ENCODE peak calls at places on chromosomes 2 and 18, in seven cellular contexts. U is M059J; J is stimulated activated CD4-positive, alpha-beta T cell treated with anti-CD3 and anti-CD28 coated beads, Interleukin-2, amount 100 ng/mL, for 24 hours; O is anterior cingulate cortex; P is dermis microvascular lymphatic vessel endothelial cell; T is cardiac fibroblast; E is nephron progenitor cell. Y is an unnamed sample.

GRCh38 chr2:237427807-237428506 is 14.0 kb upstream of the COL6A3 start:
- DNase-seq in U (no peak), J (peak), O (no peak), P (no peak), T (no peak), E (no peak), Y (no peak)

GRCh38 chr2:181374741-181375675 is 82.2 kb upstream of the ITGA4 start:
- DNase-seq in U (peak), J (no peak), O (no peak), P (no peak), T (no peak), E (no peak), Y (no peak)

GRCh38 chr18:76145968-76146367 is 349.1 kb downstream of the ZNF516 start:
- DNase-seq in U (no peak), J (no peak), O (no peak), P (no peak), T (no peak), E (no peak), Y (no peak)

GRCh38 chr2:70514612-70515055 is 39.0 kb downstream of the TGFA start:
- DNase-seq in U (no peak), J (no peak), O (no peak), P (no peak), T (no peak), E (no peak), Y (no peak)

GRCh38 chr2:224410946-224411561 is 9.1 kb upstream of the FAM124B start:
- DNase-seq in U (peak), J (no peak), O (no peak), P (no peak), T (peak), E (no peak), Y (no peak)

GRCh38 chr18:21315741-21316187 is 73.7 kb downstream of the GREB1L start:
- DNase-seq in U (peak), J (no peak), O (no peak), P (no peak), T (no peak), E (peak), Y (no peak)

GRCh38 chr2:16005389-16005788 is 65.0 kb downstream of the MYCN start:
- DNase-seq in U (no peak), J (no peak), O (no peak), P (no peak), T (no peak), E (no peak), Y (no peak)

GRCh38 chr18:12430137-12430990 is 22.6 kb downstream of the PRELID3A start:
- DNase-seq in U (no peak), J (no peak), O (no peak), P (no peak), T (no peak), E (no peak), Y (no peak)

GRCh38 chr2:59342166-59342565 is 1101.0 kb upstream of the FANCL start:
- DNase-seq in U (no peak), J (no peak), O (no peak), P (no peak), T (no peak), E (no peak), Y (no peak)

GRCh38 chr18:57146956-57147636 is at the start of gene BOD1L2:
- DNase-seq in U (no peak), J (no peak), O (no peak), P (no peak), T (no peak), E (no peak), Y (no peak)

GRCh38 chr2:9473308-9473984 is 905 bp upstream of the IAH1 start:
- DNase-seq in U (peak), J (no peak), O (no peak), P (peak), T (no peak), E (peak), Y (no peak)

Y was measured in endothelial cell of umbilical vein.